ENCODE peak calls at places on chromosomes 7 and 10, in five cellular contexts. One of them, this sample, is unnamed.

GRCh38 chr7:2937701-2938513 is 93.8 kb upstream of the GNA12 start:
- DNase-seq in H9: peak; percentile 15
- DNase-seq in neuronal stem cell: no peak
- DNase-seq in IMR-90: no peak
- DNase-seq in H1: no peak
- DNase-seq in this sample: no peak

GRCh38 chr7:95102662-95103061 is 195.3 kb downstream of the PPP1R9A start:
- DNase-seq in H9: no peak
- DNase-seq in neuronal stem cell: no peak
- DNase-seq in IMR-90: no peak
- DNase-seq in H1: no peak
- DNase-seq in this sample: no peak

GRCh38 chr10:79248341-79248931 is 98.8 kb upstream of the PPIF start:
- DNase-seq in H9: no peak
- DNase-seq in neuronal stem cell: no peak
- DNase-seq in IMR-90: no peak
- DNase-seq in H1: no peak
- DNase-seq in this sample: no peak

GRCh38 chr7:33185786-33186185 is 56.4 kb downstream of the BBS9 start:
- DNase-seq in H9: no peak
- DNase-seq in neuronal stem cell: peak; percentile 53
- DNase-seq in IMR-90: peak; percentile 68
- DNase-seq in H1: no peak
- DNase-seq in this sample: peak; percentile 76

GRCh38 chr7:133984023-133984422 is 143.1 kb upstream of the LRGUK start:
- DNase-seq in H9: no peak
- DNase-seq in neuronal stem cell: no peak
- DNase-seq in IMR-90: no peak
- DNase-seq in H1: no peak
- DNase-seq in this sample: no peak

GRCh38 chr10:30029890-30030261 is 29.5 kb downstream of the JCAD start:
- DNase-seq in H9: no peak
- DNase-seq in neuronal stem cell: no peak
- DNase-seq in IMR-90: no peak
- DNase-seq in H1: no peak
- DNase-seq in this sample: no peak

GRCh38 chr7:51666261-51666660 is 349.7 kb upstream of the COBL start:
- DNase-seq in H9: no peak
- DNase-seq in neuronal stem cell: no peak
- DNase-seq in IMR-90: no peak
- DNase-seq in H1: no peak
- DNase-seq in this sample: peak; percentile 16

GRCh38 chr7:121003986-121004685 is 15.6 kb downstream of the CPED1 start:
- DNase-seq in H9: no peak
- DNase-seq in neuronal stem cell: no peak
- DNase-seq in IMR-90: no peak
- DNase-seq in H1: no peak
- DNase-seq in this sample: no peak

GRCh38 chr10:72090326-72090725 is 2.0 kb upstream of the SPOCK2 start:
- DNase-seq in H9: no peak
- DNase-seq in neuronal stem cell: no peak
- DNase-seq in IMR-90: no peak
- DNase-seq in H1: no peak
- DNase-seq in this sample: no peak

GRCh38 chr10:124568858-124569622 is 107.4 kb downstream of the LHPP start:
- DNase-seq in H9: no peak
- DNase-seq in neuronal stem cell: no peak
- DNase-seq in IMR-90: no peak
- DNase-seq in H1: no peak
- DNase-seq in this sample: no peak

GRCh38 chr7:141012044-141012685 is 2.6 kb downstream of the MRPS33 start:
- DNase-seq in H9: peak; percentile 60
- DNase-seq in neuronal stem cell: peak; percentile 54
- DNase-seq in IMR-90: peak; percentile 62
- DNase-seq in H1: no peak
- DNase-seq in this sample: peak; percentile 81

GRCh38 chr10:84270708-84271107 is 25.9 kb downstream of the RGR start:
- DNase-seq in H9: no peak
- DNase-seq in neuronal stem cell: no peak
- DNase-seq in IMR-90: no peak
- DNase-seq in H1: no peak
- DNase-seq in this sample: no peak

GRCh38 chr7:135862586-135863361 is 114.2 kb upstream of the FAM180A start:
- DNase-seq in H9: no peak
- DNase-seq in neuronal stem cell: peak; percentile 12
- DNase-seq in IMR-90: no peak
- DNase-seq in H1: no peak
- DNase-seq in this sample: peak; percentile 85

GRCh38 chr7:46344533-46344932 is 423.5 kb upstream of the IGFBP3 start:
- DNase-seq in H9: no peak
- DNase-seq in neuronal stem cell: no peak
- DNase-seq in IMR-90: no peak
- DNase-seq in H1: no peak
- DNase-seq in this sample: no peak

GRCh38 chr10:12056758-12057157 is 12.0 kb upstream of the DHTKD1 start:
- DNase-seq in H9: no peak
- DNase-seq in neuronal stem cell: no peak
- DNase-seq in IMR-90: no peak
- DNase-seq in H1: no peak
- DNase-seq in this sample: no peak

GRCh38 chr7:88669913-88670312 is 89.6 kb upstream of the ZNF804B start:
- DNase-seq in H9: no peak
- DNase-seq in neuronal stem cell: no peak
- DNase-seq in IMR-90: no peak
- DNase-seq in H1: no peak
- DNase-seq in this sample: no peak

GRCh38 chr10:97731346-97732051 is 5.4 kb upstream of the ZFYVE27 start:
- DNase-seq in H9: peak; percentile 69
- DNase-seq in neuronal stem cell: peak; percentile 67
- DNase-seq in IMR-90: peak; percentile 76
- DNase-seq in H1: no peak
- DNase-seq in this sample: peak; percentile 76

GRCh38 chr10:114551310-114551972 is 106.6 kb downstream of the ABLIM1 start:
- DNase-seq in H9: no peak
- DNase-seq in neuronal stem cell: no peak
- DNase-seq in IMR-90: peak; percentile 14
- DNase-seq in H1: no peak
- DNase-seq in this sample: peak; percentile 13

DNA sequence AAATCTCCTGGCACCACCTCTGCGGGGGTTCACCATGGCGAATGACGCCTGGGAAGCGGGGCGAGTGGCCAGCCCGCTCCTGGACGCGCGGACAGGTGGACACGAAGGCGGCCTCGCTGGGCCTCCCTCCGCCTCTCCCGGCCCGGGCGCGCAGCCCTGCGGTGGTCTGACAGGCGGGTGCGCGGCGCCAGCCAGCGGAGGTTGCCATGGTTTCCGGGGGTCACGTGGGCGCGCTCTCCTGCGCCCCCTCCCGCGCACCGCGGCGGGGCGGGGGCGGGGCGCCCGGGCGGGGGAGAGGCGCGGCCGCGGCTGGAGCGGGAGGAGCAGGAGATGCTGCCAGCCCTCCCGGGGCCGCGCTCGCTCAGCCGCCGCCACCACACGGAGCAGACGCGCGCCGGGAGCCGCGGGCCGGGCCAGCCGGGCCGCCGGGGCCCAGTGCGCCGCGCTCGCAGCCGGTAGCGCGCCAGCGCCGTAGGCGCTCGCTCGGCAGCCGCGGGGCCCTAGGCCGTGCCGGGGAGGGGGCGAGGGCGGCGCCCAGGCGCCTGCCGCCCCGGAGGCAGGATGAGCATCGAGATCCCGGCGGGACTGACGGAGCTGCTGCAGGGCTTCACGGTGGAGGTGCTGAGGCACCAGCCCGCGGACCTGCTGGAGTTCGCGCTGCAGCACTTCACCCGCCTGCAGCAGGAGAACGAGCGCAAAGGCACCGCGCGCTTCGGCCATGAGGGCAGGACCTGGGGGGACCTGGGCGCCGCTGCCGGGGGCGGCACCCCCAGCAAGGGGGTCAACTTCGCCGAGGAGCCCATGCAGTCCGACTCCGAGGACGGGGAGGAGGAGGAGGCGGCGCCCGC is at the start of gene PRKAR2B:
- DNase-seq in H9: peak; percentile 88
- DNase-seq in neuronal stem cell: peak; percentile 90
- DNase-seq in IMR-90: peak; percentile 64
- DNase-seq in H1: peak; percentile 44
- DNase-seq in this sample: peak; percentile 89
- H2BK15ac ChIP-seq in H9: no peak within 1 kb of the TSS
- H2BK15ac ChIP-seq in neuronal stem cell: peak within 1 kb of the TSS; percentile 93
- H2BK15ac ChIP-seq in IMR-90: no peak within 1 kb of the TSS
- H2BK15ac ChIP-seq in H1: no peak within 1 kb of the TSS
- H2BK15ac ChIP-seq in this sample: no peak within 1 kb of the TSS

GRCh38 chr7:25726180-25726579 is 425.8 kb upstream of the NFE2L3 start:
- DNase-seq in H9: peak; percentile 39
- DNase-seq in neuronal stem cell: peak; percentile 61
- DNase-seq in IMR-90: no peak
- DNase-seq in H1: no peak
- DNase-seq in this sample: peak; percentile 74
- H2BK15ac ChIP-seq in H9: no peak overlapping the region
- H2BK15ac ChIP-seq in neuronal stem cell: no peak overlapping the region
- H2BK15ac ChIP-seq in IMR-90: no peak overlapping the region
- H2BK15ac ChIP-seq in H1: no peak overlapping the region
- H2BK15ac ChIP-seq in this sample: no peak overlapping the region

GRCh38 chr10:132515811-132516726 is 21.5 kb upstream of the INPP5A start:
- DNase-seq in H9: peak; percentile 24
- DNase-seq in neuronal stem cell: no peak
- DNase-seq in IMR-90: no peak
- DNase-seq in H1: no peak
- DNase-seq in this sample: no peak

GRCh38 chr10:132512693-132513345 is 24.8 kb upstream of the INPP5A start:
- DNase-seq in H9: peak; percentile 9
- DNase-seq in neuronal stem cell: no peak
- DNase-seq in IMR-90: no peak
- DNase-seq in H1: no peak
- DNase-seq in this sample: no peak

GRCh38 chr10:132516771-132517725 is 20.5 kb upstream of the INPP5A start:
- DNase-seq in H9: peak; percentile 86
- DNase-seq in neuronal stem cell: peak; percentile 51
- DNase-seq in IMR-90: peak; percentile 96
- DNase-seq in H1: peak; percentile 47
- DNase-seq in this sample: peak; percentile 97

GRCh38 chr10:132517951-132518521 is 19.6 kb upstream of the INPP5A start:
- DNase-seq in H9: peak; percentile 68
- DNase-seq in neuronal stem cell: no peak
- DNase-seq in IMR-90: no peak
- DNase-seq in H1: no peak
- DNase-seq in this sample: peak; percentile 45

DNA sequence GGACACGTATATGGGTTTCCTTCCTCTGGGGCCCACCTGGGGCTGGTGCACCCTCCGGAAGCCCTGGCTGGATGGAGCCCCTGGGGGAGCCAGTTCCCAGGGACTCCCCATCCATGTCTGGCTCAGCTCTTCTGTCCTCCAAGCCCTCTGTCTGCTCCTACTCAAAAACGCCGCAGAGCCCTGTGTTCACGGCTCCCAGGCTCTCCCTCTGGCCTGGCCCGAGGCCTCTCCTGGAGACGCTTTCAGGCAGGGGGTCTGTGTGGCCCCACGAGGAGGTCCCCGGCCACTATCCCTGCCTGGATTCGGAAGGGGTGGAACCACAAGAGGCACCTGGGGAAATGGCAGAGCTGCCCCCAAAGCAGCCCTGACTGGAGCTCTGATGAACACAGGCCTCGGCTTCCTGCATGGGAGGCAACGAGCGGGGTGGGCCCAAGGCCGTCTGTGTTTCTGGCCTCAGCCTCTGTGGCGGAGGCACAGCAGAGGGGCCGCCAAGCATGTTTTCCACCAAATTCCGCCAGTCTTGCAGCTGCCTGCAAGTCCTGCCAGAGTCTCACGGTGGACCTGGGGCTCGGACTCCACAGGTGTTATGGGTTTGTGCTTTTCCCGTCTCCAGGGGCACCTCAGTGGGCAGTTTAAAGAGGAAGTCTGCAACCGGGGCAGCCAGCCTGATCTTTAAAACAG is 22.6 kb upstream of the INPP5A start:
- DNase-seq in H9: peak; percentile 39
- DNase-seq in neuronal stem cell: no peak
- DNase-seq in IMR-90: no peak
- DNase-seq in H1: no peak
- DNase-seq in this sample: peak; percentile 13
- H2BK15ac ChIP-seq in H9: no peak overlapping the region
- H2BK15ac ChIP-seq in neuronal stem cell: no peak overlapping the region
- H2BK15ac ChIP-seq in IMR-90: no peak overlapping the region
- H2BK15ac ChIP-seq in H1: no peak overlapping the region
- H2BK15ac ChIP-seq in this sample: no peak overlapping the region

GRCh38 chr7:85908051-85908450 is 721.2 kb upstream of the SEMA3D start:
- DNase-seq in H9: no peak
- DNase-seq in neuronal stem cell: no peak
- DNase-seq in IMR-90: no peak
- DNase-seq in H1: no peak
- DNase-seq in this sample: no peak
- H2BK15ac ChIP-seq in H9: no peak overlapping the region
- H2BK15ac ChIP-seq in neuronal stem cell: no peak overlapping the region
- H2BK15ac ChIP-seq in IMR-90: no peak overlapping the region
- H2BK15ac ChIP-seq in H1: no peak overlapping the region
- H2BK15ac ChIP-seq in this sample: no peak overlapping the region

DNA sequence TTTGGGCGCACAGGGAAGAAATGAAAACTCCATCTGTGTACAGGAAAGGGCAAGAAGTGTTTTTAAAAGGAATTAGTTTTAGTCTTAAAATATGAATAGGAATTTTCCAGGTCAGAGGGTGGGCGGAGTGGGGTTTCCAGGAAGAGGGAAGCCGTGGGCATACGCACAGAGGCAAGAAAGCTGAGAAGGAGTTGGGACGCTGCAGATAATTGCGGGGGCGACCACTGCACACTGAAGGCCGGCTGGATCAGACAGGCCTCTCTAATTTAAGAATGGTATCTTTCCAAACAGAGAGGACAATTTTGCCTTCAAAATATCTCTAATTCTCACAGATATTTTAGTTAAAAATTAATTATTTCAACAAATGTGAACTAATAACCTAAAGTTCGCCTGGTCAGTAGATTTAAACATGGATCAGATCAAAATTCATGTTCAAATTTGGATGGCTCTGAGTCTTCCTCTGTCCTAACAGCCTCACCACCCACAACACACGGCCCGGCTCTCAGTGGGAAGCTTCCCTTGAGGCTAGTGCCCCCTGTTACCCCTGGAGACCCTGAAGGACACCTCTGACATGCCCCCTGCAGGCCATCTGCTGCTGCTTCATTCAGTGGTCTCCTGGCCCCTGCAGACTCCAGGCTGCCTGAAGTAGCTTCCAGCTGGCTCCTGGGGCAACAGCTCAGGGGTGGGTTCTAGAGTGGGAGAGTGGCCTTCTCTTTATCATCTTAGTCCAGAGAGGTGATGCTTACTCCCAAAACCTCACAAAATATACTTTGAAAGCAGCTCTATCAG is 189.3 kb upstream of the INHBA start:
- DNase-seq in H9: peak; percentile 81
- DNase-seq in neuronal stem cell: no peak
- DNase-seq in IMR-90: no peak
- DNase-seq in H1: no peak
- DNase-seq in this sample: peak; percentile 73
- H2BK15ac ChIP-seq in H9: no peak overlapping the region
- H2BK15ac ChIP-seq in neuronal stem cell: no peak overlapping the region
- H2BK15ac ChIP-seq in IMR-90: peak overlapping the region; percentile 69
- H2BK15ac ChIP-seq in H1: no peak overlapping the region
- H2BK15ac ChIP-seq in this sample: no peak overlapping the region

This sample was measured in mesendoderm.